ENCODE peak calls at places on chromosomes 2 and 18, in nine cellular contexts. V, K, S, U, Z, F, T, D and C are unnamed samples.

GRCh38 chr2:112924855-112925254 is 13.9 kb downstream of the IL37 start:
- DNase-seq in V (peak; percentile 70), K (no peak), S (no peak), U (no peak), Z (no peak), F (no peak), T (no peak), D (no peak), C (no peak)

GRCh38 chr2:188978291-188979081 is 4.3 kb downstream of the COL3A1 start:
- DNase-seq in V (peak; percentile 35), K (no peak), S (peak; percentile 98), U (no peak), Z (peak; percentile 50), F (peak; percentile 16), T (peak; percentile 61), D (peak; percentile 26), C (no peak)

GRCh38 chr18:35746826-35747339 is 165.3 kb downstream of the GALNT1 start:
- DNase-seq in V (no peak), K (no peak), S (no peak), U (no peak), Z (no peak), F (no peak), T (no peak), D (no peak), C (no peak)

GRCh38 chr2:197279997-197280756 is 30.4 kb downstream of the ANKRD44 start:
- DNase-seq in V (no peak), K (no peak), S (peak; percentile 73), U (no peak), Z (no peak), F (no peak), T (peak; percentile 62), D (no peak), C (no peak)

GRCh38 chr2:173101687-173102086 is 26.0 kb downstream of the MAP3K20 start:
- DNase-seq in V (no peak), K (no peak), S (peak; percentile 75), U (no peak), Z (no peak), F (no peak), T (no peak), D (no peak), C (no peak)

GRCh38 chr2:223721746-223722145 is 115.6 kb downstream of the AP1S3 start:
- DNase-seq in V (no peak), K (no peak), S (no peak), U (no peak), Z (no peak), F (no peak), T (no peak), D (no peak), C (no peak)

GRCh38 chr18:74679006-74679678 is 81.5 kb downstream of the ZNF407 start:
- DNase-seq in V (no peak), K (no peak), S (no peak), U (no peak), Z (no peak), F (no peak), T (no peak), D (no peak), C (no peak)

GRCh38 chr2:159613515-159614336 is 2.6 kb downstream of the BAZ2B start:
- DNase-seq in V (peak; percentile 53), K (no peak), S (peak; percentile 53), U (no peak), Z (peak; percentile 80), F (peak; percentile 58), T (no peak), D (no peak), C (no peak)

GRCh38 chr2:108288534-108289106 is at the start of gene SULT1C2:
- DNase-seq in V (no peak), K (no peak), S (no peak), U (no peak), Z (peak; percentile 49), F (no peak), T (no peak), D (peak; percentile 67), C (no peak)

GRCh38 chr2:74941284-74941683 is 17.2 kb upstream of the POLE4 start:
- DNase-seq in V (no peak), K (no peak), S (no peak), U (no peak), Z (no peak), F (no peak), T (no peak), D (no peak), C (no peak)

GRCh38 chr2:224838335-224838734 is 122.2 kb upstream of the CCDC195 start:
- DNase-seq in V (no peak), K (no peak), S (peak; percentile 80), U (no peak), Z (no peak), F (no peak), T (no peak), D (no peak), C (no peak)

GRCh38 chr2:9093324-9093723 is 89.8 kb upstream of the MBOAT2 start:
- DNase-seq in V (no peak), K (no peak), S (no peak), U (no peak), Z (no peak), F (no peak), T (no peak), D (no peak), C (no peak)

GRCh38 chr2:134275058-134275862 is 21.4 kb downstream of the MGAT5 start:
- DNase-seq in V (no peak), K (no peak), S (no peak), U (peak; percentile 96), Z (no peak), F (no peak), T (no peak), D (no peak), C (no peak)

GRCh38 chr2:121478996-121479735 is 51.5 kb upstream of the RNU4ATAC start:
- DNase-seq in V (no peak), K (no peak), S (peak; percentile 41), U (no peak), Z (no peak), F (no peak), T (no peak), D (no peak), C (no peak)

GRCh38 chr2:63613391-63613901 is 24.7 kb downstream of the MDH1 start:
- DNase-seq in V (no peak), K (no peak), S (peak; percentile 62), U (no peak), Z (no peak), F (peak; percentile 86), T (no peak), D (no peak), C (no peak)

GRCh38 chr2:108449410-108450200 is 599 bp downstream of the GCC2 start:
- DNase-seq in V (peak; percentile 87), K (no peak), S (peak; percentile 45), U (peak; percentile 31), Z (peak; percentile 40), F (peak; percentile 32), T (no peak), D (no peak), C (no peak)

GRCh38 chr18:6414118-6414722 is 491 bp downstream of the L3MBTL4 start:
- DNase-seq in V (no peak), K (peak; percentile 18), S (no peak), U (no peak), Z (peak; percentile 87), F (no peak), T (peak; percentile 65), D (peak; percentile 42), C (peak; percentile 76)

GRCh38 chr2:203016716-203017115 is 2.0 kb downstream of the NBEAL1 start:
- DNase-seq in V (peak; percentile 26), K (no peak), S (peak; percentile 7), U (no peak), Z (no peak), F (no peak), T (no peak), D (no peak), C (no peak)

GRCh38 chr2:155021591-155021990 is 323.1 kb downstream of the KCNJ3 start:
- DNase-seq in V (no peak), K (no peak), S (no peak), U (no peak), Z (peak; percentile 68), F (no peak), T (no peak), D (no peak), C (no peak)

GRCh38 chr2:64338910-64339500 is 115.0 kb upstream of the LGALSL start:
- DNase-seq in V (no peak), K (no peak), S (no peak), U (no peak), Z (peak; percentile 4), F (no peak), T (no peak), D (no peak), C (no peak)

GRCh38 chr2:62196278-62196901 is 475 bp downstream of the B3GNT2 start:
- DNase-seq in V (peak; percentile 45), K (no peak), S (no peak), U (peak; percentile 71), Z (peak; percentile 75), F (peak; percentile 17), T (peak; percentile 61), D (no peak), C (no peak)

GRCh38 chr2:150280255-150280654 is 207.2 kb downstream of the RND3 start:
- DNase-seq in V (no peak), K (no peak), S (peak; percentile 98), U (no peak), Z (no peak), F (no peak), T (peak; percentile 68), D (no peak), C (no peak)

GRCh38 chr18:805008-805754 is 6.9 kb downstream of the YES1 start:
- DNase-seq in V (no peak), K (no peak), S (peak; percentile 37), U (no peak), Z (no peak), F (no peak), T (no peak), D (no peak), C (no peak)

GRCh38 chr18:627211-627610 is 30.2 kb upstream of the TYMS start:
- DNase-seq in V (no peak), K (no peak), S (peak; percentile 64), U (no peak), Z (no peak), F (no peak), T (no peak), D (no peak), C (no peak)

GRCh38 chr2:71801969-71802368 is 345.7 kb downstream of the CYP26B1 start:
- DNase-seq in V (peak; percentile 25), K (peak; percentile 20), S (peak; percentile 82), U (no peak), Z (no peak), F (no peak), T (no peak), D (peak; percentile 88), C (peak; percentile 8)

GRCh38 chr2:172095146-172095904 is 7.4 kb downstream of the DLX2 start:
- DNase-seq in V (peak; percentile 69), K (peak; percentile 40), S (peak; percentile 91), U (peak; percentile 27), Z (peak; percentile 67), F (peak; percentile 59), T (no peak), D (peak; percentile 86), C (no peak)

GRCh38 chr18:8709248-8710059 is 4.1 kb downstream of the MTCL1 start:
- DNase-seq in V (no peak), K (no peak), S (no peak), U (no peak), Z (no peak), F (no peak), T (no peak), D (no peak), C (no peak)

GRCh38 chr2:169509230-169509917 is at the start of gene KLHL41:
- DNase-seq in V (no peak), K (no peak), S (peak; percentile 44), U (no peak), Z (peak; percentile 64), F (no peak), T (no peak), D (no peak), C (no peak)

GRCh38 chr2:135997380-135997779 is 12.0 kb upstream of the DARS1 start:
- DNase-seq in V (no peak), K (peak; percentile 64), S (no peak), U (peak; percentile 77), Z (peak; percentile 55), F (no peak), T (no peak), D (peak; percentile 91), C (no peak)

GRCh38 chr2:75100691-75101236 is 98.6 kb downstream of the TACR1 start:
- DNase-seq in V (no peak), K (no peak), S (peak; percentile 27), U (no peak), Z (no peak), F (no peak), T (no peak), D (no peak), C (no peak)

GRCh38 chr2:121104721-121105141 is 180.3 kb downstream of the TFCP2L1 start:
- DNase-seq in V (no peak), K (no peak), S (no peak), U (no peak), Z (no peak), F (no peak), T (no peak), D (no peak), C (no peak)